ENCODE peak calls at places on chromosomes 6 and 20, in ten cellular contexts. Q, N, X, K, C, U, J, M, D and E are unnamed samples.

GRCh38 chr6:135586844-135587243 is 89.3 kb upstream of the AHI1 start:
- DNase-seq in U (no peak), Q (peak), M (no peak), D (no peak), C (peak), J (no peak), X (no peak), N (no peak), K (no peak), E (no peak)

GRCh38 chr6:30685157-30685976 is 1.1 kb downstream of the PPP1R18 start:
- DNase-seq in U (no peak), J (peak), N (peak), Q (peak), X (no peak), C (no peak), D (peak), K (no peak), M (peak), E (no peak)

GRCh38 chr6:34580707-34581560 is 24.8 kb upstream of the SPDEF start:
- DNase-seq in Q (no peak), N (no peak), K (no peak), X (no peak), D (no peak), M (peak), C (no peak), U (no peak), J (no peak), E (no peak)

GRCh38 chr6:140344149-140344913 is 969.9 kb upstream of the CITED2 start:
- DNase-seq in K (no peak), C (no peak), D (no peak), X (peak), N (no peak), J (no peak), M (peak), U (no peak), Q (peak), E (peak)

GRCh38 chr20:64033981-64034493 is 1.9 kb upstream of the C20orf204 start:
- DNase-seq in X (no peak), C (no peak), Q (no peak), N (peak), J (peak), K (no peak), M (peak), U (no peak), D (no peak), E (no peak)

GRCh38 chr20:2305946-2306345 is 10.1 kb downstream of the TGM3 start:
- DNase-seq in Q (no peak), D (no peak), J (no peak), N (no peak), C (peak), X (no peak), K (no peak), U (peak), M (no peak), E (no peak)

GRCh38 chr6:3280866-3281465 is 22.2 kb downstream of the PSMG4 start:
- DNase-seq in N (no peak), X (no peak), M (no peak), C (no peak), J (peak), D (no peak), Q (no peak), U (no peak), K (no peak), E (no peak)

GRCh38 chr6:107107791-107108190 is 7.5 kb downstream of the BEND3 start:
- DNase-seq in M (no peak), U (no peak), Q (no peak), C (no peak), X (no peak), J (no peak), D (no peak), K (no peak), N (no peak), E (no peak)

GRCh38 chr20:44496976-44497375 is 21.3 kb downstream of the TTPAL start:
- DNase-seq in K (no peak), U (no peak), C (no peak), J (no peak), D (no peak), M (peak), N (no peak), X (peak), Q (peak), E (peak)

GRCh38 chr6:45714795-45715507 is 300.7 kb downstream of the CLIC5 start:
- DNase-seq in M (peak), K (no peak), X (peak), Q (peak), N (no peak), D (no peak), C (peak), U (peak), J (no peak), E (peak)

GRCh38 chr6:10518461-10519216 is 2.5 kb upstream of the GCNT2 start:
- DNase-seq in J (no peak), Q (peak), D (no peak), U (peak), X (peak), K (no peak), M (peak), C (no peak), N (no peak), E (no peak)

GRCh38 chr6:50724381-50725124 is 11.2 kb downstream of the TFAP2D start:
- DNase-seq in N (peak), Q (no peak), U (no peak), X (no peak), K (no peak), C (no peak), J (no peak), M (no peak), D (no peak), E (no peak)

GRCh38 chr6:11754625-11755289 is 23.8 kb downstream of the ADTRP start:
- DNase-seq in Q (peak), N (no peak), U (no peak), M (no peak), X (no peak), J (no peak), D (no peak), K (no peak), C (no peak), E (peak)